ENCODE peak calls at places on chromosomes 7 and 10, in four cellular contexts. M is HepG2, W is GM12878, D is K562. Y is an unnamed sample.
A peak's percentile ranks its signal among the peaks of the same experiment; 100 is the strongest.

GRCh38 chr10:11434323-11434722 is 177.1 kb downstream of the USP6NL start:
- DNase-seq in M (peak; percentile 16), W (no peak), D (peak; percentile 51), Y (no peak)

GRCh38 chr7:154372106-154372505 is 319.9 kb downstream of the DPP6 start:
- DNase-seq in M (no peak), W (no peak), D (no peak), Y (no peak)

GRCh38 chr7:1359051-1359400 is 100.2 kb downstream of the MICALL2 start:
- DNase-seq in M (no peak), W (no peak), D (no peak), Y (no peak)

GRCh38 chr7:94129443-94130140 is 125.4 kb upstream of the BET1 start:
- DNase-seq in M (peak; percentile 19), W (no peak), D (no peak), Y (no peak)

GRCh38 chr7:55571534-55572377 is 546 bp downstream of the VOPP1 start:
- DNase-seq in M (peak; percentile 34), W (no peak), D (peak; percentile 72), Y (peak; percentile 46)

GRCh38 chr10:124341768-124342135 is 77.0 kb downstream of the OAT start:
- DNase-seq in M (no peak), W (peak; percentile 12), D (peak; percentile 15), Y (no peak)

GRCh38 chr7:102444961-102445673 is 11.7 kb downstream of the ORAI2 start:
- DNase-seq in M (no peak), W (no peak), D (peak; percentile 65), Y (no peak)

GRCh38 chr7:90629306-90629918 is 33.3 kb downstream of the CDK14 start:
- DNase-seq in M (peak; percentile 46), W (peak; percentile 45), D (peak; percentile 37), Y (peak; percentile 57)

GRCh38 chr10:110566472-110567200 is 859 bp upstream of the SMC3 start:
- DNase-seq in M (no peak), W (no peak), D (peak; percentile 15), Y (peak; percentile 41)

GRCh38 chr7:4751398-4751947 is 23.9 kb upstream of the AP5Z1 start:
- DNase-seq in M (no peak), W (no peak), D (no peak), Y (no peak)

GRCh38 chr7:102220929-102221850 is 65.5 kb upstream of the SH2B2 start:
- DNase-seq in M (no peak), W (no peak), D (no peak), Y (no peak)

GRCh38 chr10:44881639-44882038 is 29.5 kb upstream of the TMEM72 start:
- DNase-seq in M (no peak), W (no peak), D (no peak), Y (no peak)

GRCh38 chr10:646118-646524 is 43.3 kb downstream of the DIP2C start:
- DNase-seq in M (no peak), W (no peak), D (no peak), Y (no peak)

GRCh38 chr7:46859963-46860475 is 721.9 kb downstream of the TNS3 start:
- DNase-seq in M (no peak), W (no peak), D (no peak), Y (no peak)

GRCh38 chr10:561721-562120 is 127.7 kb downstream of the DIP2C start:
- DNase-seq in M (no peak), W (no peak), D (no peak), Y (no peak)

GRCh38 chr10:34116220-34116623 is 698.9 kb downstream of the PARD3 start:
- DNase-seq in M (peak; percentile 60), W (no peak), D (no peak), Y (no peak)

GRCh38 chr10:49118450-49118849 is 3.1 kb upstream of the VSTM4 start:
- DNase-seq in M (no peak), W (no peak), D (no peak), Y (no peak)

GRCh38 chr10:98149858-98150257 is 15.4 kb downstream of the R3HCC1L start:
- DNase-seq in M (no peak), W (no peak), D (no peak), Y (no peak)

GRCh38 chr10:12908773-12909172 is 92.7 kb downstream of the CCDC3 start:
- DNase-seq in M (no peak), W (no peak), D (no peak), Y (no peak)

GRCh38 chr7:7779888-7780287 is 61.5 kb upstream of the RPA3 start:
- DNase-seq in M (no peak), W (no peak), D (no peak), Y (no peak)

GRCh38 chr10:12960431-12960898 is 41.0 kb downstream of the CCDC3 start:
- DNase-seq in M (peak; percentile 6), W (no peak), D (no peak), Y (no peak)

GRCh38 chr7:105782391-105783063 is 93.9 kb downstream of the ATXN7L1 start:
- DNase-seq in M (no peak), W (no peak), D (no peak), Y (no peak)

GRCh38 chr7:137992738-137993394 is 9.0 kb downstream of the CREB3L2 start:
- DNase-seq in M (peak; percentile 78), W (no peak), D (peak; percentile 60), Y (no peak)

GRCh38 chr7:77351539-77352004 is 64.6 kb downstream of the GSAP start:
- DNase-seq in M (no peak), W (peak; percentile 98), D (no peak), Y (no peak)

GRCh38 chr7:123735539-123735938 is 13.3 kb downstream of the WASL start:
- DNase-seq in M (no peak), W (no peak), D (no peak), Y (no peak)

GRCh38 chr10:34723746-34724145 is 91.3 kb downstream of the PARD3 start:
- DNase-seq in M (peak; percentile 42), W (no peak), D (peak; percentile 33), Y (peak; percentile 24)

GRCh38 chr7:109206196-109206595 is 636.5 kb downstream of the DNAJB9 start:
- DNase-seq in M (no peak), W (no peak), D (no peak), Y (no peak)

GRCh38 chr10:35613597-35614226 is 8.6 kb downstream of the GJD4 start:
- DNase-seq in M (peak; percentile 26), W (no peak), D (peak; percentile 9), Y (peak; percentile 15)

GRCh38 chr7:16646427-16647081 is 573 bp downstream of the BZW2 start:
- DNase-seq in M (no peak), W (no peak), D (peak; percentile 46), Y (peak; percentile 15)

GRCh38 chr7:47506716-47507354 is 75.1 kb downstream of the TNS3 start:
- DNase-seq in M (no peak), W (no peak), D (no peak), Y (no peak)

GRCh38 chr10:33945051-33945450 is 610.6 kb upstream of the NRP1 start:
- DNase-seq in M (no peak), W (no peak), D (no peak), Y (no peak)

GRCh38 chr10:24544776-24545175 is 178.9 kb downstream of the ARHGAP21 start:
- DNase-seq in M (no peak), W (no peak), D (no peak), Y (no peak)
- TF ChIP-seq FOXK2 in M (no peak), W (no peak), D (no peak), Y (no peak)

DNA sequence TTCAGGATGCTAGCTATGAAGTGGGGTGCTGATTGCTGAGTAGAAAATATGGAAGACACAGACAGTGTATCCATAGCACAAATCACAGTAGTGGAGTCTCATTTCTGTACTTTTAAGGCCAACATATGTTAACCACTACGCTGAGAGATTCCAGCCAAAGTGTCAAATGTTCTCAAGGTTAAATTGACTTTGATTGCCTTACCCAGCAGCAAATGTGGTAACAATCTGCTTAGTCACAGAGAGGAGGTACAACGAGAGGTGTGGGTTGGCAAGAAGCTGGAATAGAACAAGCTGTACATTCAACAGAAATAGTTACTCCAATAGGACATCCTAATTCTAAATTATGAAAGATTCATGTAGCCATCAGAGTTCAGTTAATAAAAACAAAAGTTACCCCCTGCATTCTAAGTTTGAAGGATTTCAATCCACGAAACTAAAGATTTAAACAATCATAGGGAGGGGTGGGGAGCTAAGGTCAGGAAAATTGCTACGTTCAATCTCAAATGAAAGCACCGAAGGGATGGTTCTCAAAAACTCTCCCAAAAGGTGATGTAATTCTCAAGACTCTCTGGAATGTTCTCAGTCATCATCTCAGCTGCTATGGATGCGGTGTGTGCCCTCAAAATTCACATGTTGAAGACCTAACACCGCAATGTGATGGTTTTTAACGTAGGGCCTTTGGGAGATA is 137.0 kb downstream of the ETV1 start:
- DNase-seq in M (no peak), W (no peak), D (no peak), Y (no peak)
- TF ChIP-seq TARDBP in M (no peak), W (no peak), D (no peak), Y (no peak)

DNA sequence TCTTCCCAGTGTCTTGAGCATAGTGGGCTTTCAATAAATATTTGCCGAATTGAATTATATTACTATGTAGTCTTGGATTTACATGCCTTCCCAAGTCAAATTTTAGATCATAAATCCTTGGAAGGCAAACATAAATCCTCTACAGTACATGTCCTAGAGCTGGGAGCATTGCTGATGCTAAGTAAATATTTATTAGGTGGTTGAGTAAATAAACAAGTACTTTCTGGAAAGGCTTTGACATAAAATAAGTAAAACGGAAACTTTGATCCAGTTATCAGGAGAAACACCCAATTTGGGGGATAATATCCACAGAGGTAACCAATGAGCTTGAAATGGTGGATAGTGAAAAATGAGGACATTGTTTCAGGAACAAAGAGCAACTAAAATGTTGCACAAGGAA is 162.8 kb upstream of the SVIL start:
- DNase-seq in M (no peak), W (no peak), D (no peak), Y (no peak)
- TF ChIP-seq SP1 in M (no peak), W (no peak), D (no peak), Y (no peak)

GRCh38 chr10:116891208-116891607 is 41.9 kb downstream of the ENO4 start:
- DNase-seq in M (no peak), W (no peak), D (no peak), Y (peak; percentile 64)
- TF ChIP-seq FOXK2 in M (no peak), W (no peak), D (no peak), Y (no peak)

DNA sequence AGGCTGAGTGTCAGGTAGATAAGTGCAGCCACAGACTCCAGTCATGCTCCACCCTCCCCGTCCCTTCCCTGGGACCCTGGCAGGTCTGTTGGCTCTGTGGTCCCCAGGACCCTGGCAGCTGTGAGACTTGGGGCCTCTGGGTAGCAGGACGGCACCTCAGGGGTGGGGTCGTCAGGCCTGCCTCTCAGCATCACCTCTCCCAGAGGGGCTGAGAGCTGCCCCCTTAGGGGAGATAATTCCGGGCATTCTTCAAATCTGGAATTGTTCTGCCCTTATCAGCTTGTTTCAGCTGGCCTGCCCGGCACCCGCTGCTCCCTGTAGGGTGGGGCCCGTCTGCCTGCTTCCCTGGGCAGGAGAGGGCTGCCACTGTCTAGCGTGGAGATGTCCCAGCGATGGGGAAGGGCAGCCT is 23.3 kb downstream of the PODXL start:
- DNase-seq in M (no peak), W (no peak), D (no peak), Y (no peak)
- TF ChIP-seq TARDBP in M (no peak), W (no peak), D (no peak), Y (no peak)